ENCODE peak calls at places on chromosomes 5 and 9, in nine cellular contexts. One of them, this sample, is unnamed. For H3K9me3, the result is how much of the 10 kb centered on the place peaks cover.

GRCh38 chr9:2159521-2160417 is 144.6 kb downstream of the SMARCA2 start:
- DNase-seq in right cardiac atrium: no peak
- DNase-seq in BE2C: no peak
- DNase-seq in right lobe of liver: no peak
- DNase-seq in A549: peak
- DNase-seq in left ventricle myocardium inferior: no peak
- DNase-seq in cardiac muscle cell: peak
- DNase-seq in right atrium auricular region: no peak
- DNase-seq in adrenal gland: no peak
- DNase-seq in this sample: no peak

GRCh38 chr9:114624656-114625055 is 13.6 kb downstream of the TMEM268 start:
- DNase-seq in right lobe of liver: no peak
- DNase-seq in BE2C: no peak
- DNase-seq in A549: no peak
- DNase-seq in right atrium auricular region: no peak
- DNase-seq in left ventricle myocardium inferior: no peak
- DNase-seq in adrenal gland: no peak
- DNase-seq in right cardiac atrium: no peak
- DNase-seq in cardiac muscle cell: no peak
- DNase-seq in this sample: no peak

GRCh38 chr5:115963566-115963965 is 1.3 kb downstream of the LVRN start:
- DNase-seq in adrenal gland: no peak
- DNase-seq in cardiac muscle cell: no peak
- DNase-seq in right lobe of liver: no peak
- DNase-seq in left ventricle myocardium inferior: no peak
- DNase-seq in A549: no peak
- DNase-seq in right cardiac atrium: no peak
- DNase-seq in right atrium auricular region: no peak
- DNase-seq in BE2C: no peak
- DNase-seq in this sample: no peak

GRCh38 chr5:73299017-73299630 is 126.1 kb downstream of the TMEM174 start:
- DNase-seq in adrenal gland: no peak
- DNase-seq in right atrium auricular region: no peak
- DNase-seq in cardiac muscle cell: no peak
- DNase-seq in A549: no peak
- DNase-seq in BE2C: peak
- DNase-seq in right cardiac atrium: no peak
- DNase-seq in left ventricle myocardium inferior: no peak
- DNase-seq in right lobe of liver: no peak
- DNase-seq in this sample: peak

GRCh38 chr9:36187414-36187813 is 3.3 kb upstream of the CLTA start:
- DNase-seq in left ventricle myocardium inferior: no peak
- DNase-seq in right lobe of liver: no peak
- DNase-seq in adrenal gland: no peak
- DNase-seq in BE2C: no peak
- DNase-seq in right atrium auricular region: no peak
- DNase-seq in right cardiac atrium: no peak
- DNase-seq in A549: no peak
- DNase-seq in cardiac muscle cell: peak
- DNase-seq in this sample: no peak

GRCh38 chr5:145557345-145557744 is 277.8 kb downstream of the PRELID2 start:
- DNase-seq in left ventricle myocardium inferior: no peak
- DNase-seq in right lobe of liver: no peak
- DNase-seq in right atrium auricular region: no peak
- DNase-seq in adrenal gland: no peak
- DNase-seq in cardiac muscle cell: no peak
- DNase-seq in BE2C: no peak
- DNase-seq in A549: no peak
- DNase-seq in right cardiac atrium: no peak
- DNase-seq in this sample: no peak

GRCh38 chr5:87195104-87195581 is 72.5 kb upstream of the RASA1 start:
- DNase-seq in right cardiac atrium: no peak
- DNase-seq in cardiac muscle cell: peak
- DNase-seq in left ventricle myocardium inferior: no peak
- DNase-seq in right lobe of liver: no peak
- DNase-seq in right atrium auricular region: no peak
- DNase-seq in A549: no peak
- DNase-seq in adrenal gland: no peak
- DNase-seq in BE2C: no peak
- DNase-seq in this sample: no peak

GRCh38 chr9:21558627-21559401 is 76.7 kb upstream of the IFNE start:
- DNase-seq in A549: peak
- DNase-seq in right atrium auricular region: no peak
- DNase-seq in right lobe of liver: no peak
- DNase-seq in BE2C: no peak
- DNase-seq in adrenal gland: no peak
- DNase-seq in cardiac muscle cell: peak
- DNase-seq in right cardiac atrium: no peak
- DNase-seq in left ventricle myocardium inferior: no peak
- DNase-seq in this sample: no peak

GRCh38 chr5:73298251-73299016 is 125.4 kb downstream of the TMEM174 start:
- DNase-seq in A549: no peak
- DNase-seq in cardiac muscle cell: no peak
- DNase-seq in left ventricle myocardium inferior: no peak
- DNase-seq in right cardiac atrium: no peak
- DNase-seq in right lobe of liver: no peak
- DNase-seq in adrenal gland: no peak
- DNase-seq in right atrium auricular region: no peak
- DNase-seq in BE2C: no peak
- DNase-seq in this sample: no peak

GRCh38 chr5:116492016-116492623 is 82.5 kb downstream of the SEMA6A start:
- DNase-seq in right atrium auricular region: no peak
- DNase-seq in right cardiac atrium: no peak
- DNase-seq in right lobe of liver: no peak
- DNase-seq in adrenal gland: no peak
- DNase-seq in BE2C: no peak
- DNase-seq in left ventricle myocardium inferior: no peak
- DNase-seq in cardiac muscle cell: peak
- DNase-seq in A549: no peak
- DNase-seq in this sample: no peak

GRCh38 chr5:76469656-76470290 is 66.7 kb downstream of the IQGAP2 start:
- DNase-seq in BE2C: no peak
- DNase-seq in A549: no peak
- DNase-seq in left ventricle myocardium inferior: no peak
- DNase-seq in right lobe of liver: no peak
- DNase-seq in right cardiac atrium: no peak
- DNase-seq in cardiac muscle cell: no peak
- DNase-seq in adrenal gland: no peak
- DNase-seq in right atrium auricular region: no peak
- DNase-seq in this sample: no peak

GRCh38 chr5:59506285-59506877 is 387.1 kb downstream of the PDE4D start:
- DNase-seq in adrenal gland: no peak
- DNase-seq in cardiac muscle cell: peak
- DNase-seq in BE2C: no peak
- DNase-seq in A549: no peak
- DNase-seq in right atrium auricular region: no peak
- DNase-seq in right cardiac atrium: no peak
- DNase-seq in right lobe of liver: no peak
- DNase-seq in left ventricle myocardium inferior: no peak
- DNase-seq in this sample: no peak

GRCh38 chr9:98081477-98082219 is 25.1 kb downstream of the NANS start:
- DNase-seq in BE2C: no peak
- DNase-seq in cardiac muscle cell: no peak
- DNase-seq in left ventricle myocardium inferior: no peak
- DNase-seq in right cardiac atrium: no peak
- DNase-seq in A549: peak
- DNase-seq in right lobe of liver: peak
- DNase-seq in right atrium auricular region: no peak
- DNase-seq in adrenal gland: peak
- DNase-seq in this sample: no peak

GRCh38 chr5:174354571-174354970 is 309.1 kb downstream of the NSG2 start:
- DNase-seq in right atrium auricular region: no peak
- DNase-seq in BE2C: no peak
- DNase-seq in left ventricle myocardium inferior: no peak
- DNase-seq in adrenal gland: no peak
- DNase-seq in cardiac muscle cell: peak
- DNase-seq in right cardiac atrium: no peak
- DNase-seq in A549: no peak
- DNase-seq in right lobe of liver: no peak
- DNase-seq in this sample: no peak

GRCh38 chr9:34098307-34098706 is 28.2 kb downstream of the DCAF12 start:
- DNase-seq in right cardiac atrium: no peak
- DNase-seq in left ventricle myocardium inferior: no peak
- DNase-seq in cardiac muscle cell: no peak
- DNase-seq in right atrium auricular region: no peak
- DNase-seq in adrenal gland: no peak
- DNase-seq in right lobe of liver: no peak
- DNase-seq in A549: no peak
- DNase-seq in BE2C: no peak
- DNase-seq in this sample: no peak

GRCh38 chr9:135951889-135952663 is 9.1 kb downstream of the UBAC1 start:
- DNase-seq in right cardiac atrium: no peak
- DNase-seq in BE2C: peak
- DNase-seq in right atrium auricular region: no peak
- DNase-seq in A549: no peak
- DNase-seq in cardiac muscle cell: no peak
- DNase-seq in right lobe of liver: no peak
- DNase-seq in adrenal gland: no peak
- DNase-seq in left ventricle myocardium inferior: no peak
- DNase-seq in this sample: no peak

GRCh38 chr9:111794837-111795556 is at the start of gene SHOC1:
- DNase-seq in cardiac muscle cell: no peak
- DNase-seq in right cardiac atrium: no peak
- DNase-seq in BE2C: no peak
- DNase-seq in right atrium auricular region: no peak
- DNase-seq in adrenal gland: no peak
- DNase-seq in left ventricle myocardium inferior: no peak
- DNase-seq in right lobe of liver: peak
- DNase-seq in A549: no peak
- DNase-seq in this sample: no peak

GRCh38 chr9:124821247-124821623 is 32.0 kb upstream of the WDR38 start:
- DNase-seq in right atrium auricular region: no peak
- DNase-seq in A549: no peak
- DNase-seq in cardiac muscle cell: no peak
- DNase-seq in right lobe of liver: no peak
- DNase-seq in left ventricle myocardium inferior: no peak
- DNase-seq in right cardiac atrium: no peak
- DNase-seq in BE2C: no peak
- DNase-seq in adrenal gland: no peak
- DNase-seq in this sample: no peak

GRCh38 chr5:151357792-151358191 is 10.4 kb upstream of the SLC36A2 start:
- DNase-seq in BE2C: no peak
- DNase-seq in right cardiac atrium: no peak
- DNase-seq in left ventricle myocardium inferior: no peak
- DNase-seq in right lobe of liver: no peak
- DNase-seq in A549: no peak
- DNase-seq in right atrium auricular region: no peak
- DNase-seq in adrenal gland: no peak
- DNase-seq in cardiac muscle cell: peak
- DNase-seq in this sample: no peak

GRCh38 chr9:13268469-13268868 is 11.0 kb downstream of the MPDZ start:
- DNase-seq in right atrium auricular region: no peak
- DNase-seq in BE2C: no peak
- DNase-seq in adrenal gland: no peak
- DNase-seq in right lobe of liver: no peak
- DNase-seq in right cardiac atrium: no peak
- DNase-seq in A549: peak
- DNase-seq in cardiac muscle cell: peak
- DNase-seq in left ventricle myocardium inferior: no peak
- DNase-seq in this sample: no peak

GRCh38 chr9:138007566-138008080 is 130.0 kb downstream of the CACNA1B start:
- DNase-seq in BE2C: no peak
- DNase-seq in A549: no peak
- DNase-seq in cardiac muscle cell: no peak
- DNase-seq in right lobe of liver: no peak
- DNase-seq in right atrium auricular region: peak
- DNase-seq in adrenal gland: peak
- DNase-seq in right cardiac atrium: no peak
- DNase-seq in left ventricle myocardium inferior: no peak
- DNase-seq in this sample: no peak
- H3K9me3 ChIP-seq in BE2C: under half
- H3K9me3 ChIP-seq in A549: under half
- H3K9me3 ChIP-seq in cardiac muscle cell: under half
- H3K9me3 ChIP-seq in right lobe of liver: under half
- H3K9me3 ChIP-seq in right atrium auricular region: under half
- H3K9me3 ChIP-seq in adrenal gland: under half
- H3K9me3 ChIP-seq in right cardiac atrium: under half
- H3K9me3 ChIP-seq in left ventricle myocardium inferior: under half
- H3K9me3 ChIP-seq in this sample: under half

DNA sequence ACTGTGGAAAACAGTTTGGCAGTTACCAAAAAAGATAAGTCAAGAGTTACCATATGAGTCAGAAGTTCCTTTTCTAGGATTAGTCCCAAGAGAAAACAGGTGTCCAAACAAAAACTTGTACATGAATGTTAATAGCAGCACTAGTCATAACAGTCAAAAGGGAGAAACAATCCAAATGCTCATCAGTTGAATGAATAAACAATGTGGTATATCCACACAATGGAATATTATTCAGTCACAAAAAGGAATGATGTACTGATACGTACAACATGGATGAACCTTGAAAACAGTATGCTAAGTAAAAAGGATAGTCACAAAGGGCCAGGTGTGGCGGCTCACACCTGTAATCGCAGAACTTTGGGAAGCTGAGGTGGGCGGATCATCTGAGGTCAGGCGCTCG is 7.9 kb downstream of the ZNF510 start:
- DNase-seq in cardiac muscle cell: no peak
- DNase-seq in right lobe of liver: no peak
- DNase-seq in BE2C: no peak
- DNase-seq in right cardiac atrium: no peak
- DNase-seq in A549: no peak
- DNase-seq in adrenal gland: no peak
- DNase-seq in right atrium auricular region: no peak
- DNase-seq in left ventricle myocardium inferior: no peak
- DNase-seq in this sample: no peak
- H3K9me3 ChIP-seq in cardiac muscle cell: under half
- H3K9me3 ChIP-seq in right lobe of liver: under half
- H3K9me3 ChIP-seq in BE2C: under half
- H3K9me3 ChIP-seq in right cardiac atrium: under half
- H3K9me3 ChIP-seq in A549: half or more
- H3K9me3 ChIP-seq in adrenal gland: under half
- H3K9me3 ChIP-seq in right atrium auricular region: half or more
- H3K9me3 ChIP-seq in left ventricle myocardium inferior: half or more
- H3K9me3 ChIP-seq in this sample: under half

GRCh38 chr9:131868766-131869165 is 128.9 kb upstream of the RAPGEF1 start:
- DNase-seq in right cardiac atrium: peak
- DNase-seq in A549: no peak
- DNase-seq in BE2C: peak
- DNase-seq in right atrium auricular region: no peak
- DNase-seq in left ventricle myocardium inferior: no peak
- DNase-seq in cardiac muscle cell: peak
- DNase-seq in adrenal gland: peak
- DNase-seq in right lobe of liver: no peak
- DNase-seq in this sample: no peak
- H3K9me3 ChIP-seq in right cardiac atrium: under half
- H3K9me3 ChIP-seq in A549: under half
- H3K9me3 ChIP-seq in BE2C: under half
- H3K9me3 ChIP-seq in right atrium auricular region: under half
- H3K9me3 ChIP-seq in left ventricle myocardium inferior: under half
- H3K9me3 ChIP-seq in cardiac muscle cell: under half
- H3K9me3 ChIP-seq in adrenal gland: under half
- H3K9me3 ChIP-seq in right lobe of liver: under half
- H3K9me3 ChIP-seq in this sample: under half

DNA sequence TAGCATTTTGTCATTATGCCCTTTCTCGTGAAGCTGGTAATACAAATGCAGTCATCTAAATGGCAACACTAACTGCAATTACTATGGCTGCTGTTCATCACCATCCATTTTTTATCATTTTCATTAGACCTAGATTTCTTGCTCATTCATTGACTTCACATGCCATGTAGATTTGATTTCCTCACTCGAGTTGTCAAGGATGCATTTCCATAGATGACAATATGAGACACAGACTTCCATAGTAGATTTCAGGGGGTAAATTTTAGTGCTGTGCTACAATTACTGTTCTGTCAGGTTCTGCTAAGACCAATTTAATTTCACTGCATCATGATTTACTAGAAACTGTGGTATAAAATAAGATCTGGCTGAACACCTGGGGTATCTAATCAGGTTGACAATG is 589.2 kb downstream of the SEMA5A start:
- DNase-seq in cardiac muscle cell: no peak
- DNase-seq in left ventricle myocardium inferior: no peak
- DNase-seq in adrenal gland: no peak
- DNase-seq in right lobe of liver: no peak
- DNase-seq in right cardiac atrium: no peak
- DNase-seq in right atrium auricular region: no peak
- DNase-seq in BE2C: no peak
- DNase-seq in A549: no peak
- DNase-seq in this sample: no peak
- H3K9me3 ChIP-seq in cardiac muscle cell: under half
- H3K9me3 ChIP-seq in left ventricle myocardium inferior: under half
- H3K9me3 ChIP-seq in adrenal gland: under half
- H3K9me3 ChIP-seq in right lobe of liver: under half
- H3K9me3 ChIP-seq in right cardiac atrium: under half
- H3K9me3 ChIP-seq in right atrium auricular region: under half
- H3K9me3 ChIP-seq in BE2C: under half
- H3K9me3 ChIP-seq in A549: under half
- H3K9me3 ChIP-seq in this sample: under half

This sample was measured in H9.